ENCODE peak calls at places on chromosomes 1 and 21, in eight cellular contexts. O, H, Z, B, V, L, W and K are unnamed samples.

GRCh38 chr1:170044187-170044586 is 30.3 kb downstream of the KIFAP3 start:
- DNase-seq in H (peak), V (no peak), Z (no peak), O (no peak), B (no peak), L (no peak), W (no peak), K (no peak)

GRCh38 chr1:92817986-92818764 is 13.7 kb upstream of the RPL5 start:
- DNase-seq in V (no peak), O (no peak), B (peak), H (peak), W (no peak), Z (peak), L (no peak), K (peak)

GRCh38 chr1:164591858-164592257 is 32.9 kb downstream of the PBX1 start:
- DNase-seq in O (no peak), W (peak), V (peak), L (no peak), Z (no peak), B (no peak), H (peak), K (peak)

GRCh38 chr1:218209351-218209861 is 75.7 kb upstream of the RRP15 start:
- DNase-seq in H (peak), W (peak), Z (no peak), B (no peak), L (no peak), V (peak), O (no peak), K (peak)

GRCh38 chr21:27371688-27372331 is 404.9 kb upstream of the ADAMTS5 start:
- DNase-seq in L (no peak), W (peak), Z (no peak), O (peak), H (no peak), B (no peak), V (peak), K (no peak)

GRCh38 chr1:75502776-75503175 is 108.1 kb downstream of the SLC44A5 start:
- DNase-seq in H (peak), L (no peak), Z (no peak), V (peak), O (no peak), W (peak), B (no peak), K (peak)

GRCh38 chr1:11753555-11754208 is 8.3 kb upstream of the C1orf167 start:
- DNase-seq in B (no peak), W (peak), Z (no peak), L (no peak), H (no peak), V (peak), O (no peak), K (no peak)

GRCh38 chr21:42531771-42532170 is 18.1 kb downstream of the SLC37A1 start:
- DNase-seq in L (no peak), O (no peak), W (no peak), H (no peak), B (no peak), Z (no peak), V (no peak), K (no peak)

GRCh38 chr1:157235307-157235706 is 97.1 kb upstream of the ETV3 start:
- DNase-seq in V (no peak), W (no peak), B (no peak), Z (no peak), O (no peak), H (no peak), L (no peak), K (no peak)

GRCh38 chr1:998905-999796 is 746 bp downstream of the HES4 start:
- DNase-seq in W (no peak), Z (no peak), H (peak), O (peak), V (peak), B (no peak), L (no peak), K (no peak)

GRCh38 chr1:92924501-92924900 is 36.8 kb downstream of the DIPK1A start:
- DNase-seq in B (no peak), Z (no peak), O (no peak), H (peak), L (no peak), W (no peak), V (no peak), K (no peak)

GRCh38 chr1:48055854-48056253 is 58.7 kb upstream of the TRABD2B start:
- DNase-seq in L (no peak), W (no peak), V (no peak), Z (no peak), O (no peak), B (no peak), H (no peak), K (no peak)

GRCh38 chr1:100950776-100951175 is 54.9 kb downstream of the SLC30A7 start:
- DNase-seq in B (no peak), O (no peak), W (peak), V (peak), L (no peak), Z (no peak), H (peak), K (peak)